ENCODE peak calls at places on chromosome 10, in five cellular contexts. One of them, this sample, is unnamed.

GRCh38 chr10:74875966-74876365 is 49.6 kb downstream of the KAT6B start:
- DNase-seq in HepG2: peak
- DNase-seq in GM12878: no peak
- DNase-seq in K562: no peak
- DNase-seq in SK-N-SH: no peak
- DNase-seq in this sample: no peak

GRCh38 chr10:1874533-1874932 is 137.2 kb upstream of the ADARB2 start:
- DNase-seq in HepG2: no peak
- DNase-seq in SK-N-SH: no peak
- DNase-seq in K562: no peak
- DNase-seq in GM12878: no peak
- DNase-seq in this sample: no peak

GRCh38 chr10:46559231-46559671 is 2.8 kb upstream of the GPRIN2 start:
- DNase-seq in K562: no peak
- DNase-seq in SK-N-SH: no peak
- DNase-seq in GM12878: no peak
- DNase-seq in HepG2: no peak
- DNase-seq in this sample: no peak

GRCh38 chr10:17851611-17852010 is 42.5 kb downstream of the MRC1 start:
- DNase-seq in K562: no peak
- DNase-seq in SK-N-SH: no peak
- DNase-seq in GM12878: no peak
- DNase-seq in HepG2: no peak
- DNase-seq in this sample: no peak

GRCh38 chr10:59243611-59244195 is 67.3 kb downstream of the PHYHIPL start:
- DNase-seq in SK-N-SH: no peak
- DNase-seq in K562: no peak
- DNase-seq in GM12878: no peak
- DNase-seq in HepG2: no peak
- DNase-seq in this sample: no peak

GRCh38 chr10:88616250-88616977 is 29.9 kb downstream of the LIPJ start:
- DNase-seq in K562: no peak
- DNase-seq in GM12878: no peak
- DNase-seq in HepG2: no peak
- DNase-seq in SK-N-SH: no peak
- DNase-seq in this sample: no peak

GRCh38 chr10:21172774-21173432 is 275.8 kb upstream of the NEBL start:
- DNase-seq in SK-N-SH: peak
- DNase-seq in GM12878: no peak
- DNase-seq in K562: peak
- DNase-seq in HepG2: no peak
- DNase-seq in this sample: peak

GRCh38 chr10:119090026-119090808 is 9.6 kb upstream of the EIF3A start:
- DNase-seq in HepG2: no peak
- DNase-seq in K562: no peak
- DNase-seq in SK-N-SH: no peak
- DNase-seq in GM12878: no peak
- DNase-seq in this sample: no peak

GRCh38 chr10:87661861-87662785 is 2.4 kb downstream of the PAPSS2 start:
- DNase-seq in SK-N-SH: no peak
- DNase-seq in HepG2: no peak
- DNase-seq in GM12878: no peak
- DNase-seq in K562: no peak
- DNase-seq in this sample: no peak

GRCh38 chr10:124646483-124647352 is 97.5 kb downstream of the FAM53B start:
- DNase-seq in SK-N-SH: peak
- DNase-seq in GM12878: no peak
- DNase-seq in HepG2: peak
- DNase-seq in K562: peak
- DNase-seq in this sample: no peak

GRCh38 chr10:50582766-50583762 is 40.7 kb downstream of the SGMS1 start:
- DNase-seq in SK-N-SH: no peak
- DNase-seq in GM12878: no peak
- DNase-seq in HepG2: no peak
- DNase-seq in K562: peak
- DNase-seq in this sample: no peak

GRCh38 chr10:109737626-109738025 is 185.7 kb downstream of the XPNPEP1 start:
- DNase-seq in GM12878: no peak
- DNase-seq in HepG2: no peak
- DNase-seq in SK-N-SH: no peak
- DNase-seq in K562: no peak
- DNase-seq in this sample: no peak

GRCh38 chr10:109974509-109975191 is 33.1 kb upstream of the ADD3 start:
- DNase-seq in HepG2: peak
- DNase-seq in K562: no peak
- DNase-seq in GM12878: no peak
- DNase-seq in SK-N-SH: peak
- DNase-seq in this sample: no peak

GRCh38 chr10:104309980-104310978 is 28.0 kb downstream of the ITPRIP start:
- DNase-seq in HepG2: no peak
- DNase-seq in K562: no peak
- DNase-seq in GM12878: no peak
- DNase-seq in SK-N-SH: no peak
- DNase-seq in this sample: no peak

GRCh38 chr10:125694874-125695273 is 11.9 kb upstream of the TEX36 start:
- DNase-seq in HepG2: no peak
- DNase-seq in K562: no peak
- DNase-seq in SK-N-SH: no peak
- DNase-seq in GM12878: no peak
- DNase-seq in this sample: no peak

GRCh38 chr10:22606164-22606614 is 108.2 kb downstream of the PIP4K2A start:
- DNase-seq in HepG2: peak
- DNase-seq in GM12878: peak
- DNase-seq in K562: no peak
- DNase-seq in SK-N-SH: no peak
- DNase-seq in this sample: no peak

GRCh38 chr10:80462277-80462985 is 8.3 kb downstream of the TSPAN14 start:
- DNase-seq in GM12878: no peak
- DNase-seq in K562: no peak
- DNase-seq in HepG2: no peak
- DNase-seq in SK-N-SH: no peak
- DNase-seq in this sample: no peak

GRCh38 chr10:59240581-59241183 is 64.2 kb downstream of the PHYHIPL start:
- DNase-seq in GM12878: no peak
- DNase-seq in K562: peak
- DNase-seq in HepG2: peak
- DNase-seq in SK-N-SH: peak
- DNase-seq in this sample: peak

GRCh38 chr10:89076120-89076519 is 85.5 kb downstream of the FAS start:
- DNase-seq in K562: no peak
- DNase-seq in GM12878: no peak
- DNase-seq in SK-N-SH: no peak
- DNase-seq in HepG2: no peak
- DNase-seq in this sample: no peak

GRCh38 chr10:89090760-89091455 is 100.3 kb downstream of the FAS start:
- DNase-seq in K562: no peak
- DNase-seq in SK-N-SH: no peak
- DNase-seq in HepG2: no peak
- DNase-seq in GM12878: no peak
- DNase-seq in this sample: no peak

GRCh38 chr10:52215745-52216361 is 98.2 kb upstream of the DKK1 start:
- DNase-seq in SK-N-SH: peak
- DNase-seq in GM12878: peak
- DNase-seq in HepG2: peak
- DNase-seq in K562: peak
- DNase-seq in this sample: peak

GRCh38 chr10:93813507-93814465 is 56.0 kb downstream of the LGI1 start:
- DNase-seq in SK-N-SH: peak
- DNase-seq in HepG2: peak
- DNase-seq in GM12878: no peak
- DNase-seq in K562: no peak
- DNase-seq in this sample: peak
- TF ChIP-seq FOXM1 in SK-N-SH: no peak
- TF ChIP-seq FOXM1 in HepG2: no peak
- TF ChIP-seq FOXM1 in GM12878: no peak
- TF ChIP-seq FOXM1 in K562: no peak
- TF ChIP-seq FOXM1 in this sample: no peak

GRCh38 chr10:116521424-116522305 is 24.1 kb upstream of the PNLIP start:
- DNase-seq in HepG2: peak
- DNase-seq in K562: peak
- DNase-seq in GM12878: no peak
- DNase-seq in SK-N-SH: peak
- DNase-seq in this sample: peak
- TF ChIP-seq FOXM1 in HepG2: no peak
- TF ChIP-seq FOXM1 in K562: no peak
- TF ChIP-seq FOXM1 in GM12878: no peak
- TF ChIP-seq FOXM1 in SK-N-SH: no peak
- TF ChIP-seq FOXM1 in this sample: no peak

DNA sequence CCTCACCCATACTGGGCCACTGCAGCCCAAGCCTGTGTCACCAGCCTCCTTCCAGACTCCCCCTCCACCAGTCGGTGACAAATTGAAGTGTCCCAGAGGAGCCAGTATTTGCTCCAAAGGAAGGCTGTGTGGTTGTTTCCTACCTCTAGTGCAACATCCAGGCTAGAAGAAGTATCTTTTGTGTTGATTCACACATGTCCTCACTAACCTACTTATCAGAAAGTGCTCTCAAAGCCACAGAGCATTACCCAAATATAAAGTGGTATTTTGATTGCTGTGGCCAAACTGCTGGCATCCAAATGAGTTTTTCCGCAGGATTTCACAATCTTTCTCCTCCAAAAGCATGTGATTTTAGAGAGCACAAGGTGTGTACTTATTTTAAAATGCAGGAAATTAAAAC is 134.8 kb downstream of the CUL2 start:
- DNase-seq in GM12878: no peak
- DNase-seq in HepG2: no peak
- DNase-seq in K562: no peak
- DNase-seq in SK-N-SH: no peak
- DNase-seq in this sample: no peak
- TF ChIP-seq FOXM1 in GM12878: no peak
- TF ChIP-seq FOXM1 in HepG2: no peak
- TF ChIP-seq FOXM1 in K562: no peak
- TF ChIP-seq FOXM1 in SK-N-SH: no peak
- TF ChIP-seq FOXM1 in this sample: no peak

GRCh38 chr10:120945182-120945581 is 94.0 kb downstream of the WDR11 start:
- DNase-seq in HepG2: no peak
- DNase-seq in K562: no peak
- DNase-seq in SK-N-SH: no peak
- DNase-seq in GM12878: no peak
- DNase-seq in this sample: no peak
- TF ChIP-seq FOXM1 in HepG2: no peak
- TF ChIP-seq FOXM1 in K562: no peak
- TF ChIP-seq FOXM1 in SK-N-SH: no peak
- TF ChIP-seq FOXM1 in GM12878: no peak
- TF ChIP-seq FOXM1 in this sample: no peak

GRCh38 chr10:19412531-19412930 is 363.9 kb downstream of the MALRD1 start:
- DNase-seq in SK-N-SH: peak
- DNase-seq in HepG2: peak
- DNase-seq in GM12878: no peak
- DNase-seq in K562: no peak
- DNase-seq in this sample: peak
- TF ChIP-seq FOXM1 in SK-N-SH: no peak
- TF ChIP-seq FOXM1 in HepG2: no peak
- TF ChIP-seq FOXM1 in GM12878: no peak
- TF ChIP-seq FOXM1 in K562: no peak
- TF ChIP-seq FOXM1 in this sample: no peak

GRCh38 chr10:132515811-132516726 is 21.5 kb upstream of the INPP5A start:
- DNase-seq in SK-N-SH: no peak
- DNase-seq in HepG2: no peak
- DNase-seq in K562: no peak
- DNase-seq in GM12878: no peak
- DNase-seq in this sample: no peak
- TF ChIP-seq FOXM1 in SK-N-SH: no peak
- TF ChIP-seq FOXM1 in HepG2: no peak
- TF ChIP-seq FOXM1 in K562: no peak
- TF ChIP-seq FOXM1 in GM12878: no peak
- TF ChIP-seq FOXM1 in this sample: no peak

GRCh38 chr10:63237396-63237795 is 104.3 kb downstream of the NRBF2 start:
- DNase-seq in GM12878: no peak
- DNase-seq in SK-N-SH: no peak
- DNase-seq in K562: no peak
- DNase-seq in HepG2: no peak
- DNase-seq in this sample: no peak

GRCh38 chr10:63241898-63242297 is 108.8 kb downstream of the NRBF2 start:
- DNase-seq in K562: no peak
- DNase-seq in SK-N-SH: no peak
- DNase-seq in HepG2: no peak
- DNase-seq in GM12878: no peak
- DNase-seq in this sample: no peak

GRCh38 chr10:63240807-63241206 is 107.7 kb downstream of the NRBF2 start:
- DNase-seq in SK-N-SH: no peak
- DNase-seq in K562: no peak
- DNase-seq in GM12878: no peak
- DNase-seq in HepG2: no peak
- DNase-seq in this sample: no peak

DNA sequence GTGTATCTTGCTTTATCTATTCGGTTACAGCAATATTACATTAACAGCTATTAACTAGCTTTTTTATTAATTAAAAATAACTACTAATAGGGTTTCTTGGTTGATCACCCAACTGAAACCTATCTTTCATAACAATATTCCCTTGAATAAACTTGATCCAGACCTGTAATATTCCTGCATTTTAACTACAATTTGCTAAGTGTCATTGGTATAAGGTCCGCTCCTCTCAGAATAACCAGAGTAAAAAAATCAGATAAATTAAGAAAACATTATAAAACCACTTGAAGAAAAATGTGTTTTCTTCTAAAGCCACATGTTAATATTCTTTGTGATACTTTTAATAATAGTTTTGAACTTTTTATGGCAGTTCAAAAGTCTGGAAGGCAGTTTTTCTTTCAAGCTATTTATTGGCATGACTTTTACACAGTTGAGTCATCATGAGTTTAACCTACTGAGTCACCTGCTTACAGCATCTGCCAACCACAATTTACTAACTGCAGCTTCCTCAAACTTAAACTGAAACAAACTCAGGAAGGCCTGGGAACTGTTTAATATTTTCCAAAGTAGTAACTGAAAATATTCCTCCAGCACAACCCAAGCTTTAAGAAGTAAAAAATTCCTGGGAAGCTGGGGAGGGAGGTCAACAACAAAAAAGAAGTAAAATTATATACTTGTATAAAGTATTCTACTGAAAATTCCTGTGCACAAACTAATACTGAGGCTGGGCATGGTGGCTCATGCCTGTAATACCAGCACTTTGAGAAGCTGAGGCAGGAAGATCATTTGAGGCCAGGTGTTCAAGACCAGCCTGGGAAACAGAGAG is 103.2 kb downstream of the NRBF2 start:
- DNase-seq in HepG2: peak
- DNase-seq in SK-N-SH: no peak
- DNase-seq in K562: no peak
- DNase-seq in GM12878: no peak
- DNase-seq in this sample: no peak
- TF ChIP-seq FOXM1 in HepG2: no peak
- TF ChIP-seq FOXM1 in SK-N-SH: peak
- TF ChIP-seq FOXM1 in K562: peak
- TF ChIP-seq FOXM1 in GM12878: peak
- TF ChIP-seq FOXM1 in this sample: no peak

DNA sequence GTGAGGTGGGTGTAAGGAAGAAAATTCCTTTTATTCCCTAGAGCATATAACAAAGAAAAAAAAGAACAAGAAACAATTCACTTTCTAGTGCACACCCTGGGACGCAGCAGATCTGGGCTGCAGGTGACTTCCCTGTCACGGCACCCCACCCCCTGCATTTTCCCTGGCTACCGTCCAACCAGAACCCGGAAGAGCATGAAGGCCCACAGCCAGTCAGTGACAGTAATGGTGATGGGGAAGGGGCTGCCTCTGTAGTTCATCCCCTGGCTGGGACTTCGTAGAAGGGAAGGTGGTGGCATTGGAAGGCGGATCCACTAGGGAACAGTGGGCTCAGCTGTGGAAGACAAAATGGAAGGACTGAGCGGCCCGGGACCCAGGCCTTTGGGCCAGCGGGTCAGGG is 236.7 kb downstream of the BUB3 start:
- DNase-seq in GM12878: no peak
- DNase-seq in HepG2: no peak
- DNase-seq in SK-N-SH: no peak
- DNase-seq in K562: no peak
- DNase-seq in this sample: no peak
- TF ChIP-seq FOXM1 in GM12878: no peak
- TF ChIP-seq FOXM1 in HepG2: no peak
- TF ChIP-seq FOXM1 in SK-N-SH: no peak
- TF ChIP-seq FOXM1 in K562: no peak
- TF ChIP-seq FOXM1 in this sample: no peak